ENCODE peak calls at places on chromosomes 1 and 21, in five cellular contexts. G is HepG2, X is GM12878, A is H1, V is K562. E is an unnamed sample.

GRCh38 chr1:97204468-97204867 is 482.9 kb downstream of the PTBP2 start:
- DNase-seq in G (no peak), X (no peak), A (no peak), V (no peak), E (no peak)

GRCh38 chr1:14746393-14746792 is 147.9 kb downstream of the KAZN start:
- DNase-seq in G (no peak), X (no peak), A (no peak), V (no peak), E (no peak)

GRCh38 chr1:169795687-169796086 is 980 bp upstream of the METTL18 start:
- DNase-seq in G (no peak), X (no peak), A (no peak), V (no peak), E (no peak)

GRCh38 chr1:240608707-240609106 is 3.2 kb downstream of the GREM2 start:
- DNase-seq in G (no peak), X (no peak), A (no peak), V (no peak), E (peak; percentile 35)

GRCh38 chr1:214568328-214568727 is 16.9 kb upstream of the PTPN14 start:
- DNase-seq in G (no peak), X (no peak), A (no peak), V (no peak), E (no peak)

GRCh38 chr1:228037401-228038386 is 30.9 kb downstream of the WNT3A start:
- DNase-seq in G (no peak), X (no peak), A (no peak), V (no peak), E (no peak)

GRCh38 chr1:108892356-108893140 is 15.8 kb downstream of the GPSM2 start:
- DNase-seq in G (no peak), X (no peak), A (no peak), V (no peak), E (no peak)

GRCh38 chr1:221031890-221032222 is 152.6 kb downstream of the HLX start:
- DNase-seq in G (no peak), X (no peak), A (no peak), V (no peak), E (no peak)

GRCh38 chr1:176206006-176206960 is 803 bp downstream of the COP1 start:
- DNase-seq in G (peak; percentile 38), X (no peak), A (no peak), V (no peak), E (peak; percentile 63)

GRCh38 chr1:64139877-64140276 is 63.5 kb upstream of the UBE2U start:
- DNase-seq in G (no peak), X (no peak), A (no peak), V (no peak), E (no peak)

GRCh38 chr1:165376041-165376810 is 19.7 kb upstream of the LMX1A start:
- DNase-seq in G (no peak), X (no peak), A (no peak), V (no peak), E (no peak)

GRCh38 chr1:23417570-23417969 is 7.0 kb downstream of the TCEA3 start:
- DNase-seq in G (peak; percentile 56), X (no peak), A (no peak), V (peak; percentile 52), E (peak; percentile 87)

GRCh38 chr21:37916795-37917142 is 512 bp upstream of the KCNJ6 start:
- DNase-seq in G (peak; percentile 3), X (no peak), A (no peak), V (peak; percentile 60), E (peak; percentile 57)

GRCh38 chr1:157515141-157515540 is 37.2 kb downstream of the FCRL5 start:
- DNase-seq in G (no peak), X (no peak), A (no peak), V (no peak), E (no peak)

GRCh38 chr1:41811051-41811795 is 107.5 kb downstream of the HIVEP3 start:
- DNase-seq in G (no peak), X (no peak), A (no peak), V (no peak), E (no peak)

GRCh38 chr1:171793656-171794055 is 12.2 kb downstream of the METTL13 start:
- DNase-seq in G (no peak), X (no peak), A (no peak), V (no peak), E (no peak)

GRCh38 chr21:33128538-33128937 is 58.6 kb downstream of the OLIG1 start:
- DNase-seq in G (no peak), X (no peak), A (no peak), V (no peak), E (no peak)

GRCh38 chr1:32727876-32728275 is 25.3 kb upstream of the SYNC start:
- DNase-seq in G (no peak), X (no peak), A (no peak), V (no peak), E (no peak)

GRCh38 chr1:221172836-221173235 is 293.6 kb downstream of the HLX start:
- DNase-seq in G (no peak), X (no peak), A (no peak), V (no peak), E (no peak)

GRCh38 chr1:225435487-225435886 is 7.6 kb upstream of the LBR start:
- DNase-seq in G (no peak), X (no peak), A (no peak), V (no peak), E (no peak)

GRCh38 chr1:204623365-204623893 is 62.1 kb downstream of the LRRN2 start:
- DNase-seq in G (peak; percentile 71), X (no peak), A (no peak), V (peak; percentile 94), E (peak; percentile 40)

GRCh38 chr1:83889707-83890106 is 109.2 kb downstream of the TTLL7 start:
- DNase-seq in G (no peak), X (no peak), A (no peak), V (no peak), E (no peak)

GRCh38 chr21:16330340-16331319 is 600.8 kb downstream of the USP25 start:
- DNase-seq in G (peak; percentile 52), X (no peak), A (no peak), V (no peak), E (peak; percentile 39)

GRCh38 chr1:8040586-8040985 is 14.5 kb upstream of the ERRFI1 start:
- DNase-seq in G (peak; percentile 96), X (no peak), A (no peak), V (no peak), E (no peak)

GRCh38 chr1:171841931-171842723 is 829 bp downstream of the DNM3 start:
- DNase-seq in G (no peak), X (no peak), A (no peak), V (no peak), E (peak; percentile 64)

GRCh38 chr1:245480393-245481120 is 325.8 kb downstream of the KIF26B start:
- DNase-seq in G (no peak), X (no peak), A (no peak), V (no peak), E (no peak)

GRCh38 chr1:161770250-161770649 is 4.1 kb downstream of the ATF6 start:
- DNase-seq in G (no peak), X (no peak), A (no peak), V (no peak), E (no peak)

GRCh38 chr21:31967334-31967733 is 94.5 kb downstream of the HUNK start:
- DNase-seq in G (no peak), X (no peak), A (no peak), V (no peak), E (no peak)

GRCh38 chr1:61504840-61505239 is 220.1 kb downstream of the TM2D1 start:
- DNase-seq in G (no peak), X (no peak), A (no peak), V (no peak), E (no peak)

GRCh38 chr1:224380003-224380402 is 23.3 kb downstream of the CNIH4 start:
- DNase-seq in G (no peak), X (peak; percentile 75), A (no peak), V (no peak), E (no peak)

GRCh38 chr21:43306911-43307676 is 119.8 kb downstream of the SIK1 start:
- DNase-seq in G (peak; percentile 61), X (peak; percentile 39), A (no peak), V (peak; percentile 41), E (peak; percentile 56)

GRCh38 chr1:65339866-65340483 is 30.6 kb downstream of the DNAJC6 start:
- DNase-seq in G (peak; percentile 52), X (no peak), A (no peak), V (peak; percentile 27), E (no peak)

GRCh38 chr1:53016705-53017104 is 45.3 kb upstream of the PODN start:
- DNase-seq in G (no peak), X (no peak), A (no peak), V (no peak), E (no peak)

GRCh38 chr1:36567601-36568341 is 85.1 kb upstream of the CSF3R start:
- DNase-seq in G (no peak), X (no peak), A (no peak), V (no peak), E (peak; percentile 59)

GRCh38 chr1:8011923-8012858 is 13.9 kb downstream of the ERRFI1 start:
- DNase-seq in G (no peak), X (no peak), A (no peak), V (no peak), E (no peak)

GRCh38 chr1:15758953-15759661 is 512 bp downstream of the FBLIM1 start:
- DNase-seq in G (no peak), X (no peak), A (no peak), V (no peak), E (peak; percentile 84)

GRCh38 chr21:45876381-45877159 is 105.0 kb upstream of the COL6A1 start:
- DNase-seq in G (no peak), X (no peak), A (no peak), V (no peak), E (peak; percentile 90)
- TF ChIP-seq SIN3A in G (no peak), X (no peak), A (no peak), V (no peak), E (no peak)

GRCh38 chr1:75338974-75339483 is 204.8 kb downstream of the LHX8 start:
- DNase-seq in G (no peak), X (peak; percentile 54), A (no peak), V (no peak), E (no peak)
- TF ChIP-seq USF2 in G (no peak), X (no peak), A (no peak), V (no peak), E (no peak)

DNA sequence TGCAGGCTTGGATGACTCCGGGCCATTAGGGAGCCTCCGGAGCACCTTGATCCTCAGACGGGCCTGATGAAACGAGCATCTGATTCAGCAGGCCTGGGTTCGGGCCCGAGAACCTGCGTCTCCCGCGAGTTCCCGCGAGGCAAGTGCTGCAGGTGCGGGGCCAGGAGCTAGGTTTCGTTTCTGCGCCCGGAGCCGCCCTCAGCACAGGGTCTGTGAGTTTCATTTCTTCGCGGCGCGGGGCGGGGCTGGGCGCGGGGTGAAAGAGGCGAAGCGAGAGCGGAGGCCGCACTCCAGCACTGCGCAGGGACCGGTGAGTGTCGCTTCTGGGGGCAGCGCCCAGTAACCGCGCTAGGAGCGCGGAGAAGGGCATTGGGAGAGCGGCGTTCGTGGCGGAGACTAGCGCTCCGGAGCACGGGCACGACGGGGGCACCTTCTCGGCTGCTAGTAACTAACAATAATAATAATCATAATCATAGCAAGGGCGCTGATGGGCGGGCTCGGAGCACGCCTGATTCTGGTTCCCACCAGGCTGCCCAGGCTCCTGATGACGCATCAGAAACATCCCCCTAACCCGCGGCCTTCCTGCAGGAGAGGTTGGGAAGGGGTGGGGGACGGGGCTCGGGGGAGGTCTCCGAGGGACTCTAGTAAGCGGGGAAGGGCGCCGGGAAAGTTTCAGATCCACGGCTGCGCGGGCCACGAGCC is at the start of gene MX1:
- DNase-seq in G (peak; percentile 16), X (peak; percentile 61), A (no peak), V (no peak), E (peak; percentile 41)
- TF ChIP-seq SIN3A in G (no peak), X (peak; percentile 77), A (no peak), V (no peak), E (no peak)

GRCh38 chr1:237867380-237867888 is 23.3 kb downstream of the ZP4 start:
- DNase-seq in G (no peak), X (no peak), A (no peak), V (no peak), E (no peak)
- TF ChIP-seq USF2 in G (no peak), X (no peak), A (no peak), V (no peak), E (no peak)

E was measured in SK-N-SH.